ENCODE peak calls at places on chromosome 3, in eight cellular contexts. B is left lung; F is lower lobe of right lung; Z is CD4-positive, CD25-positive, alpha-beta regulatory T cell; E is naive thymus-derived CD4-positive, alpha-beta T cell; S is upper lobe of left lung; U is colonic mucosa; K is uterus. P is an unnamed sample. For H3K36me3, the result is how much of the 10 kb centered on the place peaks cover.

GRCh38 chr3:143302638-143303171 is 183.1 kb downstream of the CHST2 start:
- DNase-seq in B (peak), F (peak), Z (no peak), E (no peak), S (no peak), U (peak), K (peak), P (no peak)

GRCh38 chr3:74532446-74532845 is 82.0 kb downstream of the CNTN3 start:
- DNase-seq in B (no peak), F (no peak), Z (no peak), E (no peak), S (no peak), U (no peak), K (no peak), P (no peak)

GRCh38 chr3:129834580-129834979 is 58.9 kb downstream of the TMCC1 start:
- DNase-seq in B (no peak), F (no peak), Z (no peak), E (no peak), S (no peak), U (no peak), K (no peak), P (no peak)

GRCh38 chr3:34856577-34856976 is 782.7 kb upstream of the ARPP21 start:
- DNase-seq in B (no peak), F (no peak), Z (no peak), E (no peak), S (no peak), U (no peak), K (no peak), P (no peak)

GRCh38 chr3:170806141-170806540 is 63.9 kb downstream of the RPL22L1 start:
- DNase-seq in B (no peak), F (no peak), Z (no peak), E (no peak), S (no peak), U (no peak), K (no peak), P (no peak)

GRCh38 chr3:45951946-45952345 is 8.7 kb downstream of the CXCR6 start:
- DNase-seq in B (no peak), F (no peak), Z (no peak), E (no peak), S (no peak), U (no peak), K (no peak), P (no peak)

GRCh38 chr3:150970665-150971327 is 1.7 kb downstream of the CLRN1 start:
- DNase-seq in B (no peak), F (no peak), Z (no peak), E (no peak), S (no peak), U (no peak), K (no peak), P (no peak)

GRCh38 chr3:196055683-196056270 is 26.1 kb downstream of the TFRC start:
- DNase-seq in B (peak), F (peak), Z (no peak), E (no peak), S (no peak), U (no peak), K (no peak), P (no peak)

GRCh38 chr3:150225986-150226385 is 182.1 kb upstream of the TSC22D2 start:
- DNase-seq in B (no peak), F (no peak), Z (no peak), E (no peak), S (no peak), U (no peak), K (no peak), P (no peak)

GRCh38 chr3:43465109-43465508 is 156.7 kb downstream of the ANO10 start:
- DNase-seq in B (no peak), F (no peak), Z (no peak), E (no peak), S (no peak), U (no peak), K (no peak), P (no peak)

GRCh38 chr3:8879347-8879944 is 83.8 kb downstream of the RAD18 start:
- DNase-seq in B (no peak), F (no peak), Z (no peak), E (no peak), S (no peak), U (no peak), K (no peak), P (no peak)

GRCh38 chr3:169607909-169608308 is 55.6 kb downstream of the MECOM start:
- DNase-seq in B (no peak), F (no peak), Z (no peak), E (no peak), S (no peak), U (no peak), K (no peak), P (no peak)

GRCh38 chr3:117853923-117854322 is 1144.3 kb downstream of the TUSC7 start:
- DNase-seq in B (no peak), F (no peak), Z (no peak), E (no peak), S (no peak), U (no peak), K (no peak), P (no peak)

GRCh38 chr3:101861212-101861977 is 12.1 kb downstream of the NFKBIZ start:
- DNase-seq in B (no peak), F (no peak), Z (no peak), E (no peak), S (no peak), U (no peak), K (no peak), P (no peak)

GRCh38 chr3:195748661-195749060 is 27.9 kb downstream of the MUC20 start:
- DNase-seq in B (peak), F (no peak), Z (no peak), E (no peak), S (peak), U (no peak), K (no peak), P (no peak)

GRCh38 chr3:81743096-81744025 is 18.1 kb downstream of the GBE1 start:
- DNase-seq in B (no peak), F (no peak), Z (no peak), E (no peak), S (no peak), U (peak), K (peak), P (no peak)

GRCh38 chr3:33665294-33665693 is 52.8 kb downstream of the CLASP2 start:
- DNase-seq in B (no peak), F (no peak), Z (no peak), E (no peak), S (no peak), U (no peak), K (no peak), P (no peak)

GRCh38 chr3:14401692-14402303 is 608 bp upstream of the SLC6A6 start:
- DNase-seq in B (no peak), F (no peak), Z (no peak), E (no peak), S (no peak), U (no peak), K (no peak), P (no peak)

GRCh38 chr3:131848111-131848510 is 186.7 kb downstream of the CPNE4 start:
- DNase-seq in B (no peak), F (no peak), Z (no peak), E (no peak), S (no peak), U (no peak), K (no peak), P (no peak)

GRCh38 chr3:55571216-55571813 is 84.2 kb upstream of the WNT5A start:
- DNase-seq in B (no peak), F (no peak), Z (no peak), E (no peak), S (no peak), U (no peak), K (no peak), P (no peak)

GRCh38 chr3:196627043-196627442 is 12.5 kb upstream of the NRROS start:
- DNase-seq in B (no peak), F (no peak), Z (no peak), E (no peak), S (no peak), U (no peak), K (no peak), P (no peak)

DNA sequence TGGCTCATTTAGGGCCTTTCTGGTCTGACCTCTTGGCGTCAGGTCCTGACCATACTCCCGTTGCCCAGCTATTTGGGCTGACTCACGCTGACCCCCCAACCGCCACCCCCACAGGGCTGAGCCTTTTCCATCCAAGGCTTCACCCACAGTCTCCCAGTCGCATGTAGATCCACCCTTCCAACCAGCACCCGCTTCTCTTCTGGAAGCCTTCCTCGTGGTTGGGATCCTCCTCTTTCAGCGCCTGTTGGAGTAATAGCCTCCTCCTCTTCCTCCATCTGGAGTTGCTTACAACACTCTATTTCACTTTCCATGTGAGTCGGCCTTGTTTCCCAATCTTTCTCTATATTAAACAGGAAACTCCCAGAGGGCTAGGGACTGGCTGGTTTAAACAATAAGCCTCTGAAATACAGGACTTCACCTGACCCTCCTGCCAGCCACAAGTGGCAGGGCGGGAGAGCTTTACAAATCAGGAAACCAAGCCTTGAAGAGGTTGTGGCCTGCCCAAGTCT is 2.1 kb upstream of the ALAS1 start:
- DNase-seq in B (peak), F (peak), Z (no peak), E (no peak), S (no peak), U (peak), K (no peak), P (no peak)
- H3K27ac ChIP-seq in B (peak), F (peak), Z (no peak), E (no peak), S (peak), U (peak), K (peak), P (no peak)

DNA sequence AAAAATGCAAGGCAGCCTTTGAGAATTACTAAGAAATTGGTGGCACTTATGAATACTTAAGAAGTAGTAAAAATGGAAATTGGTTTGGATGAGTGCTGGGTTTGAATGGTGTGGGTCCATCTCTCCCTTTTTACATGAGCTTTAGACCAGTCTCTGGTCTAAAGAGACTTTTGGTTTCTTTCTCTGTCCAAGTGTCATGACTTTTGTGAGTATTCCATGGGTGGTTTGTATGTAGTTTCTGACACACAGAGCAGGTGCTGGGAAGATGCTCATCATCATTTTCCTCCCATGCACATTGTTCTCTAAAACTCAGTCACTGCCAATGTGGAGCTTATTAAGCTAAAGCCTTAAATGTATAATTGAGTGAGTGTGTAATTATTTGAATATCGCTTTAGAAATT is 63.5 kb downstream of the KAT2B start:
- DNase-seq in B (no peak), F (no peak), Z (no peak), E (no peak), S (no peak), U (no peak), K (no peak), P (no peak)
- H3K4me3 ChIP-seq in B (no peak), F (no peak), Z (peak), E (no peak), S (no peak), U (no peak), K (no peak), P (no peak)

GRCh38 chr3:50258979-50259378 is 10.0 kb upstream of the SEMA3B start:
- DNase-seq in B (peak), F (no peak), Z (no peak), E (no peak), S (no peak), U (no peak), K (no peak), P (no peak)
- H3K36me3 ChIP-seq in B (half or more), F (half or more), Z (under half), E (half or more), S (half or more), U (under half), K (under half), P (under half)

DNA sequence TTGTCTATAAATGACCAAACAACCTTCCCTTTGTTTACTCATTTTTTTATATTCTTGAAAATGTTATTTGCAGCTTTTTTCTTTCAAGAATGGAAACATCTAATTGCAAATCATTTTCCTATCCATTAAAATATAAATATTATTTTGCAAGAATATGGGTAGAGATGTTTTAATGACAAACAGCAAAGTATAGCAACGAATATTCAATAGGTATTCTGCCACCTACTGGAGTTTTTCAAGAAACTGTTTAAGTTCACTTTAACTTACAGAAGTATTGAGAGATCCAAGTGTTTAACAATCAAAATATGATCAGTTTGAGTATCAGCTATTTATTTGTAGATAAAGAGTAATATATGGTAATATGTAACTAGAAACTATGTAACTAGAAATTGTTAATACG is 6.9 kb upstream of the EOGT start:
- DNase-seq in B (no peak), F (no peak), Z (no peak), E (no peak), S (no peak), U (no peak), K (no peak), P (no peak)
- H3K27ac ChIP-seq in B (no peak), F (no peak), Z (no peak), E (no peak), S (no peak), U (no peak), K (no peak), P (no peak)

GRCh38 chr3:64563776-64564175 is 124.0 kb downstream of the ADAMTS9 start:
- DNase-seq in B (no peak), F (no peak), Z (no peak), E (no peak), S (no peak), U (no peak), K (no peak), P (no peak)

GRCh38 chr3:64559658-64560057 is 128.1 kb downstream of the ADAMTS9 start:
- DNase-seq in B (no peak), F (no peak), Z (no peak), E (no peak), S (no peak), U (no peak), K (no peak), P (no peak)

GRCh38 chr3:64560802-64561502 is 126.8 kb downstream of the ADAMTS9 start:
- DNase-seq in B (no peak), F (no peak), Z (no peak), E (no peak), S (no peak), U (no peak), K (peak), P (no peak)

GRCh38 chr3:64561503-64561810 is 126.3 kb downstream of the ADAMTS9 start:
- DNase-seq in B (no peak), F (no peak), Z (no peak), E (no peak), S (no peak), U (no peak), K (no peak), P (no peak)
- H3K4me3 ChIP-seq in B (no peak), F (peak), Z (no peak), E (no peak), S (peak), U (no peak), K (peak), P (no peak)

DNA sequence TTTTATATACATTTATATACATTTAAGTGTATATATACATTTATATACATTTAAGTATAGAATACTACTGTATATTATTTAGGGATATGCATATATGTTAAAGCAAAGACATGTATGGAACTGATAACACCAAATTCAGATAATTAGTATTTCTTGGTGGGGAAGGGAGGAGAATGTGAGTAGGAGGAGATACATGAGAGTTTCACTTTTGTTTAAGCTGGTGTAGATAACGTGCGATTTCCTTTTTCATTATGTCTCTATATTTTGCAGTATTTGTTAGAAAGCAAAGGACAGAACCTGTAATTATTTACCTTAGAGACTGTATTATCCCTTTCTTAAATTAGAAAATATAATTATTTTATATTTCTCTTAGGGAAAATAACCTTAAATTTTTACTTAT is 16.6 kb upstream of the NIT2 start:
- DNase-seq in B (no peak), F (no peak), Z (no peak), E (no peak), S (no peak), U (no peak), K (no peak), P (no peak)
- H3K36me3 ChIP-seq in B (half or more), F (under half), Z (under half), E (under half), S (under half), U (under half), K (under half), P (under half)

GRCh38 chr3:71536376-71536965 is 47.1 kb downstream of the FOXP1 start:
- DNase-seq in B (no peak), F (no peak), Z (no peak), E (no peak), S (no peak), U (no peak), K (no peak), P (no peak)

GRCh38 chr3:71532639-71533395 is 50.7 kb downstream of the FOXP1 start:
- DNase-seq in B (no peak), F (no peak), Z (no peak), E (no peak), S (no peak), U (peak), K (no peak), P (no peak)

GRCh38 chr3:71533588-71533987 is 49.9 kb downstream of the FOXP1 start:
- DNase-seq in B (no peak), F (no peak), Z (no peak), E (no peak), S (no peak), U (no peak), K (no peak), P (no peak)

GRCh38 chr3:71541313-71541712 is 42.2 kb downstream of the FOXP1 start:
- DNase-seq in B (no peak), F (no peak), Z (no peak), E (no peak), S (no peak), U (no peak), K (no peak), P (no peak)

DNA sequence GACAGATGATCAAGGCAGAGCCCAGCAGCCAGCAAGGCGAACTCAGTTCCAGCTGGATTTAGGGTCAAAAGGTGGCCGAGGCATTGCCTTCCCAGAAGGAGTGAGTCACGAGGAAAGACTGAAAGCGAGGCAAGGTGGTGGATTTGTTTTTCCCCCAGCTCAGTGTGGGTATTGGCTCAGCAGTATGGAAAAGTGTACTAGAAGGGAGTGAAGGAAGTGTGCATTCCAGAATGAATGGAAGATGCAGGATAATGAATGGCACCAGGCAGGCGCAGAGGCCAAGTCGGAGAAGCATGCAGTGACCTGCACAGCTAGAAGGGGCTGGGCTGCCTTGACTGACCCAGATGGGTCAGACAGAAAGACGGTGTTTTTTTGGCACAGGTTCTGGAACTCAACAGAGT is 46.3 kb downstream of the FOXP1 start:
- DNase-seq in B (no peak), F (no peak), Z (no peak), E (no peak), S (no peak), U (no peak), K (peak), P (no peak)
- H3K27ac ChIP-seq in B (peak), F (no peak), Z (no peak), E (no peak), S (no peak), U (no peak), K (peak), P (no peak)

GRCh38 chr3:183551930-183552329 is 3.6 kb downstream of the KLHL6 start:
- DNase-seq in B (no peak), F (no peak), Z (no peak), E (no peak), S (no peak), U (no peak), K (no peak), P (no peak)
- H3K4me3 ChIP-seq in B (no peak), F (peak), Z (peak), E (no peak), S (no peak), U (no peak), K (no peak), P (no peak)

DNA sequence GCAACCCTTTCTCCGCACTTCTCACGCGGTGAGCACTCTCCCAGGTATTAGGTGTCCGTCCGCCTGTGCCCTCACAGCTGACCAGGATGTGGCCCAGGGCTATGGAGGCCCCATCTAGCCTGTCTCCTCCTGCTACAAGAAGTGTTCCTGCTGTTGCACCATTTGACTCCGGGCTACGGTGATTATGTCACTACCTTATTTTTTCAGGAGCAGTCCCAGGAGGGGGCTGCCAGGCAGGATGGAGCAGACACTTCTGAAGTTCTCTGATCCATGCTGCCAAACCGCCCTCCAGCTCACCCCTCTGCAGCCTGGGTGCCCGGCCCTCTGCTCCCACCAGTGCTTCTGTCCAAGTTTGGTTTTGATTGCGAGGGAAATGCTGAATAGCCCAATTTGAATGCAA is 36.9 kb downstream of the ZXDC start:
- DNase-seq in B (peak), F (no peak), Z (no peak), E (no peak), S (no peak), U (peak), K (no peak), P (no peak)
- H3K36me3 ChIP-seq in B (half or more), F (half or more), Z (under half), E (half or more), S (half or more), U (under half), K (under half), P (under half)